ENCODE peak calls at places on chromosomes 6 and 20, in ten cellular contexts. One of them, this sample, is unnamed.
A peak's percentile ranks its signal among the peaks of the same experiment; 100 is the strongest.

GRCh38 chr20:36454664-36455427 is 86.5 kb upstream of the MYL9 start:
- DNase-seq in adrenal gland: peak; percentile 77
- DNase-seq in ascending aorta: no peak
- DNase-seq in iPS DF 6.9: no peak
- DNase-seq in T47D: peak; percentile 88
- DNase-seq in HTR-8/SVneo: peak; percentile 76
- DNase-seq in H9: peak; percentile 57
- DNase-seq in EL: no peak
- DNase-seq in Calu3: peak; percentile 46
- DNase-seq in NCI-H774: no peak
- DNase-seq in this sample: peak; percentile 73

GRCh38 chr20:62211216-62211615 is 8.9 kb downstream of the HRH3 start:
- DNase-seq in T47D: no peak
- DNase-seq in NCI-H774: no peak
- DNase-seq in Calu3: no peak
- DNase-seq in H9: no peak
- DNase-seq in EL: no peak
- DNase-seq in ascending aorta: no peak
- DNase-seq in adrenal gland: no peak
- DNase-seq in HTR-8/SVneo: no peak
- DNase-seq in iPS DF 6.9: no peak
- DNase-seq in this sample: no peak

GRCh38 chr20:36267605-36268500 is 31.6 kb downstream of the AAR2 start:
- DNase-seq in iPS DF 6.9: no peak
- DNase-seq in ascending aorta: no peak
- DNase-seq in H9: no peak
- DNase-seq in adrenal gland: no peak
- DNase-seq in EL: no peak
- DNase-seq in T47D: no peak
- DNase-seq in Calu3: no peak
- DNase-seq in HTR-8/SVneo: no peak
- DNase-seq in NCI-H774: no peak
- DNase-seq in this sample: no peak

GRCh38 chr6:79240509-79240908 is 6.0 kb upstream of the HMGN3 start:
- DNase-seq in iPS DF 6.9: no peak
- DNase-seq in H9: no peak
- DNase-seq in HTR-8/SVneo: no peak
- DNase-seq in T47D: no peak
- DNase-seq in ascending aorta: no peak
- DNase-seq in EL: no peak
- DNase-seq in NCI-H774: peak; percentile 62
- DNase-seq in adrenal gland: no peak
- DNase-seq in Calu3: peak; percentile 31
- DNase-seq in this sample: peak; percentile 42

GRCh38 chr6:149450679-149451360 is 34.0 kb downstream of the ZC3H12D start:
- DNase-seq in NCI-H774: no peak
- DNase-seq in iPS DF 6.9: no peak
- DNase-seq in H9: no peak
- DNase-seq in adrenal gland: no peak
- DNase-seq in HTR-8/SVneo: no peak
- DNase-seq in Calu3: peak; percentile 22
- DNase-seq in ascending aorta: peak; percentile 68
- DNase-seq in T47D: peak; percentile 57
- DNase-seq in EL: peak; percentile 22
- DNase-seq in this sample: peak; percentile 51

GRCh38 chr6:6994796-6995195 is 113.0 kb upstream of the RREB1 start:
- DNase-seq in EL: no peak
- DNase-seq in adrenal gland: no peak
- DNase-seq in H9: no peak
- DNase-seq in T47D: no peak
- DNase-seq in ascending aorta: no peak
- DNase-seq in NCI-H774: no peak
- DNase-seq in HTR-8/SVneo: no peak
- DNase-seq in Calu3: no peak
- DNase-seq in iPS DF 6.9: no peak
- DNase-seq in this sample: no peak

GRCh38 chr6:113428702-113429101 is 428.4 kb upstream of the MARCKS start:
- DNase-seq in EL: no peak
- DNase-seq in T47D: no peak
- DNase-seq in HTR-8/SVneo: no peak
- DNase-seq in H9: no peak
- DNase-seq in adrenal gland: no peak
- DNase-seq in NCI-H774: no peak
- DNase-seq in Calu3: peak; percentile 4
- DNase-seq in ascending aorta: no peak
- DNase-seq in iPS DF 6.9: no peak
- DNase-seq in this sample: no peak

GRCh38 chr6:7249391-7249790 is 63.6 kb downstream of the SSR1 start:
- DNase-seq in EL: peak; percentile 18
- DNase-seq in T47D: no peak
- DNase-seq in NCI-H774: no peak
- DNase-seq in H9: no peak
- DNase-seq in ascending aorta: no peak
- DNase-seq in HTR-8/SVneo: no peak
- DNase-seq in iPS DF 6.9: no peak
- DNase-seq in adrenal gland: no peak
- DNase-seq in Calu3: no peak
- DNase-seq in this sample: no peak

GRCh38 chr20:9741996-9742395 is 96.9 kb downstream of the PAK5 start:
- DNase-seq in EL: no peak
- DNase-seq in T47D: no peak
- DNase-seq in iPS DF 6.9: no peak
- DNase-seq in Calu3: no peak
- DNase-seq in adrenal gland: no peak
- DNase-seq in HTR-8/SVneo: no peak
- DNase-seq in H9: no peak
- DNase-seq in ascending aorta: no peak
- DNase-seq in NCI-H774: no peak
- DNase-seq in this sample: no peak

GRCh38 chr6:161802231-161802630 is 528.4 kb upstream of the AGPAT4 start:
- DNase-seq in EL: no peak
- DNase-seq in NCI-H774: no peak
- DNase-seq in Calu3: no peak
- DNase-seq in adrenal gland: no peak
- DNase-seq in iPS DF 6.9: no peak
- DNase-seq in ascending aorta: no peak
- DNase-seq in HTR-8/SVneo: no peak
- DNase-seq in H9: no peak
- DNase-seq in T47D: no peak
- DNase-seq in this sample: no peak

GRCh38 chr6:169702640-169703246 is 817 bp downstream of the C6orf120 start:
- DNase-seq in H9: no peak
- DNase-seq in ascending aorta: peak; percentile 68
- DNase-seq in EL: no peak
- DNase-seq in T47D: peak; percentile 35
- DNase-seq in Calu3: peak; percentile 51
- DNase-seq in HTR-8/SVneo: no peak
- DNase-seq in NCI-H774: peak; percentile 79
- DNase-seq in adrenal gland: no peak
- DNase-seq in iPS DF 6.9: no peak
- DNase-seq in this sample: no peak

GRCh38 chr6:30954631-30955366 is 14.0 kb downstream of the MUCL3 start:
- DNase-seq in H9: no peak
- DNase-seq in NCI-H774: no peak
- DNase-seq in ascending aorta: no peak
- DNase-seq in EL: peak; percentile 18
- DNase-seq in Calu3: no peak
- DNase-seq in HTR-8/SVneo: no peak
- DNase-seq in T47D: no peak
- DNase-seq in adrenal gland: no peak
- DNase-seq in iPS DF 6.9: no peak
- DNase-seq in this sample: no peak

This sample was measured in astrocyte of the hippocampus.